ENCODE peak calls at places on chromosomes 1 and 21, in ten cellular contexts. I is HTR-8/SVneo; S is activated T-cell treated with anti-CD3 and anti-CD28 coated beads, Interleukin-2, amount 50 U/mL, for 72 hours; T is mucosa of descending colon; L is activated effector memory CD4-positive, alpha-beta T cell treated with anti-CD3 and anti-CD28 coated beads, Interleukin-2, amount 50 U/mL, for 16 hours; G is stimulated activated CD8-positive, alpha-beta memory T cell treated with anti-CD3 and anti-CD28 coated beads, Interleukin-15, amount 100 ng/mL, for 4 hours; Q is lung; K is AG10803; A is ovary; E is amniotic stem cell. H is an unnamed sample.

GRCh38 chr1:64898107-64898861 is 68.1 kb downstream of the JAK1 start:
- DNase-seq in G (peak), T (peak), Q (peak), L (peak), A (peak), E (peak), K (peak), I (peak), S (peak), H (peak)

GRCh38 chr1:58979085-58979484 is 195.2 kb upstream of the JUN start:
- DNase-seq in S (no peak), Q (no peak), E (no peak), L (no peak), T (no peak), A (no peak), I (no peak), G (no peak), K (peak), H (no peak)

GRCh38 chr1:112435448-112435847 is 39.4 kb downstream of the CTTNBP2NL start:
- DNase-seq in Q (no peak), T (no peak), K (no peak), G (no peak), L (no peak), S (no peak), A (no peak), E (no peak), I (no peak), H (no peak)

GRCh38 chr1:5748286-5749225 is 243.7 kb downstream of the NPHP4 start:
- DNase-seq in Q (no peak), A (no peak), T (no peak), G (no peak), L (peak), S (no peak), E (no peak), K (no peak), I (no peak), H (no peak)

GRCh38 chr1:24503870-24504523 is 1.4 kb downstream of the RCAN3 start:
- DNase-seq in T (no peak), L (peak), Q (no peak), G (no peak), S (no peak), I (no peak), E (no peak), K (no peak), A (no peak), H (no peak)

GRCh38 chr1:40958210-40958609 is 21.3 kb upstream of the CTPS1 start:
- DNase-seq in Q (no peak), I (no peak), T (no peak), G (no peak), L (no peak), E (no peak), S (no peak), A (no peak), K (no peak), H (no peak)

GRCh38 chr1:55063562-55063942 is 24.2 kb downstream of the PCSK9 start:
- DNase-seq in S (no peak), T (no peak), A (no peak), Q (no peak), G (no peak), E (no peak), L (no peak), K (no peak), I (no peak), H (no peak)

GRCh38 chr1:181768216-181768929 is 285.1 kb downstream of the CACNA1E start:
- DNase-seq in Q (no peak), S (no peak), A (no peak), G (no peak), L (no peak), K (no peak), T (no peak), E (no peak), I (no peak), H (no peak)

GRCh38 chr1:63559357-63559756 is 33.9 kb upstream of the PGM1 start:
- DNase-seq in L (no peak), T (no peak), I (no peak), E (no peak), G (no peak), Q (no peak), S (no peak), K (no peak), A (no peak), H (no peak)

GRCh38 chr21:41403966-41404365 is 22.1 kb upstream of the MX1 start:
- DNase-seq in T (no peak), I (no peak), G (no peak), Q (no peak), L (no peak), K (no peak), A (no peak), E (no peak), S (no peak), H (no peak)

GRCh38 chr1:94105957-94106529 is 14.9 kb downstream of the ABCA4 start:
- DNase-seq in L (no peak), E (no peak), I (no peak), Q (no peak), G (no peak), K (no peak), A (no peak), T (no peak), S (no peak), H (no peak)

GRCh38 chr1:47469405-47469759 is 31.5 kb downstream of the FOXD2 start:
- DNase-seq in I (no peak), G (no peak), Q (no peak), L (no peak), K (no peak), T (no peak), E (no peak), S (no peak), A (no peak), H (no peak)

H was measured in fibroblast of the conjunctiva.